ENCODE peak calls at places on chromosomes 4 and X, in four cellular contexts. R is K562, Q is WTC11, B is HepG2. U is an unnamed sample.

GRCh38 chr4:25900310-25900709 is 13.7 kb upstream of the SMIM20 start:
- DNase-seq in R (no peak), Q (no peak), B (no peak), U (no peak)

GRCh38 chr4:65623509-65623908 is 46.8 kb downstream of the EPHA5 start:
- DNase-seq in R (no peak), Q (no peak), B (no peak), U (no peak)

GRCh38 chr4:169993531-169993930 is 32.7 kb downstream of the MFAP3L start:
- DNase-seq in R (no peak), Q (no peak), B (no peak), U (no peak)

GRCh38 chr4:137125011-137125410 is 407.3 kb downstream of the PCDH18 start:
- DNase-seq in R (no peak), Q (no peak), B (no peak), U (peak; percentile 18)

GRCh38 chr4:143382539-143382938 is 45.9 kb downstream of the GAB1 start:
- DNase-seq in R (no peak), Q (no peak), B (no peak), U (no peak)

GRCh38 chr4:69490271-69490670 is 5.4 kb downstream of the UGT2B4 start:
- DNase-seq in R (no peak), Q (no peak), B (no peak), U (no peak)

GRCh38 chrX:23803931-23804381 is 21.0 kb downstream of the SAT1 start:
- DNase-seq in R (no peak), Q (no peak), B (peak; percentile 70), U (no peak)

GRCh38 chrX:149903889-149904748 is 23.1 kb downstream of the MAGEA8 start:
- DNase-seq in R (peak; percentile 36), Q (no peak), B (peak; percentile 3), U (peak; percentile 34)

GRCh38 chr4:26028793-26029511 is 114.9 kb downstream of the SMIM20 start:
- DNase-seq in R (peak; percentile 52), Q (peak; percentile 93), B (peak; percentile 27), U (peak; percentile 12)

GRCh38 chr4:70183168-70183939 is 12.2 kb upstream of the ODAM start:
- DNase-seq in R (peak; percentile 23), Q (peak; percentile 35), B (peak; percentile 75), U (peak; percentile 52)

GRCh38 chrX:135170877-135171519 is at the start of gene CT55:
- DNase-seq in R (peak; percentile 91), Q (peak; percentile 14), B (no peak), U (peak; percentile 20)

GRCh38 chrX:118928126-118928525 is 46.3 kb upstream of the LONRF3 start:
- DNase-seq in R (no peak), Q (no peak), B (no peak), U (no peak)

GRCh38 chr4:161419822-161420221 is 744.0 kb downstream of the FSTL5 start:
- DNase-seq in R (no peak), Q (peak; percentile 16), B (peak; percentile 1), U (no peak)

GRCh38 chr4:176499518-176499917 is 179.8 kb downstream of the SPCS3 start:
- DNase-seq in R (no peak), Q (no peak), B (no peak), U (no peak)
- TF ChIP-seq SP1 in R (no peak), Q (no peak), B (no peak), U (no peak)

GRCh38 chrX:55057691-55058249 is 17.1 kb upstream of the PAGE2B start:
- DNase-seq in R (peak; percentile 26), Q (peak; percentile 11), B (peak; percentile 7), U (peak; percentile 44)

GRCh38 chrX:55056820-55057690 is 17.8 kb upstream of the PAGE2B start:
- DNase-seq in R (no peak), Q (no peak), B (no peak), U (no peak)
- TF ChIP-seq ELF4 in R (no peak), Q (no peak), B (no peak), U (no peak)

GRCh38 chrX:45980726-45981125 is 564.5 kb downstream of the ZNF674 start:
- DNase-seq in R (no peak), Q (no peak), B (no peak), U (no peak)
- TF ChIP-seq SP1 in R (no peak), Q (no peak), B (no peak), U (no peak)

DNA sequence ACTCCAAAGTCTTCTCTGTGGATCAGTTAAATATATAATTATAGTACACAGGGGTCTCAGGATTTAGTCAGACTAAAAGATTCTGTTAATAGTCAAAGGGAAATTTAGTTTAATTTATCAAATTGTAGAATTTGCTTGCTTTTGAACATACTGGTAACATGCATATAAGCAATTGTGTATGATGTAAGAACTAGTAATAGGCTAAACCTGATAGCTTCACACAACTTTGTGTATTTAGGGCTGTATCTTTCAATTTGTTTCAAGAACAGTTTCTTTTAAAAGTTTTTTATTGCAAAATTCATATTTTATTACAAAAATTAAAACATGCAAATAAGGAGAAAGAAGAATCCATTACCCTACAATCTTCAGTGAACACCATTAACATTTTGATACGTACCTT is 99.5 kb downstream of the CPE start:
- DNase-seq in R (no peak), Q (no peak), B (no peak), U (no peak)
- TF ChIP-seq ELF4 in R (no peak), Q (no peak), B (no peak), U (no peak)

DNA sequence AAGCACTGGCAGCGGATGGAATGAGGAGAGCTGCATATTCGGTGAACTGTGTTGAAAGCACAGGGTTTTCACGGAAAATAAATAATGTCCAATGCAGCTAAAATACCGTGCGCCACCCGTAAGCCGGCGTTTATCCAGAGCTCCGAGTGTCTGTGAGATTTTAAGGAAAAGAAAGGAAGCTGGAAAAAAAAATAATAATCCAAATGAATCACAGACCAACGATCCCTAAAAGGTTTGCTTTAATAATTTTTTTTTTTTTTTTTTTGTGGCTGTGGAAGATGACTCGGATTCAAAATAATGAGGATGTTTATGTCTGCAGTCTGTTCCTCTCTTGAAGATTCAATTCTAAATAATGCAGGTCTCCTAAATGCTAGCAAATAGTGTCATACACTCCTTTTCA is 84.5 kb upstream of the PPP2R3B start:
- DNase-seq in R (no peak), Q (no peak), B (no peak), U (no peak)
- TF ChIP-seq SP1 in R (no peak), Q (no peak), B (no peak), U (no peak)

GRCh38 chrX:148871422-148872152 is 371.2 kb downstream of the AFF2 start:
- DNase-seq in R (no peak), Q (no peak), B (no peak), U (no peak)

GRCh38 chrX:148878371-148878770 is 378.0 kb downstream of the AFF2 start:
- DNase-seq in R (no peak), Q (no peak), B (no peak), U (no peak)

GRCh38 chrX:148872881-148873280 is 372.5 kb downstream of the AFF2 start:
- DNase-seq in R (no peak), Q (no peak), B (no peak), U (no peak)

GRCh38 chrX:148872153-148872540 is 371.7 kb downstream of the AFF2 start:
- DNase-seq in R (no peak), Q (no peak), B (no peak), U (no peak)

DNA sequence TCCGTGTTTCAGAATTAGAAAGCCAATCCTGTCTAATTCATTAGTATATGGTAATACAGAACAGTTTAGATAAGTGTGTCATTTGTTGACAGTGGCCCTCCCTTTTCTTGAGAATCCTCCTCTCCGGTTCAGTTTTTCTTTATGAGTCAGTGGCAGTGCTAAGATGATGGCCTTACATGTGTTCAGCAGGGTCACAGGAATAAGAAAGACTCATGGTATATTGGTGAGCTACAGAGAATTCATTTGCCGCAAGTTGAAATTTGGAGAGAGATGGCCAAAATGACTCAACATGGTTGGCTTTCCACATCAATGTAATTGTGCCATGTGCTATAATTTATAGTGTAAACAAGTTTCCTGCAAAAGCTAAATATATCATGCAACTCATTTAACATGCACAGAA is 374.2 kb downstream of the AFF2 start:
- DNase-seq in R (no peak), Q (no peak), B (no peak), U (no peak)
- TF ChIP-seq ELF4 in R (no peak), Q (no peak), B (no peak), U (no peak)

GRCh38 chrX:57241967-57242366 is 44.5 kb upstream of the FAAH2 start:
- DNase-seq in R (no peak), Q (no peak), B (no peak), U (no peak)
- TF ChIP-seq SP1 in R (no peak), Q (no peak), B (no peak), U (no peak)

DNA sequence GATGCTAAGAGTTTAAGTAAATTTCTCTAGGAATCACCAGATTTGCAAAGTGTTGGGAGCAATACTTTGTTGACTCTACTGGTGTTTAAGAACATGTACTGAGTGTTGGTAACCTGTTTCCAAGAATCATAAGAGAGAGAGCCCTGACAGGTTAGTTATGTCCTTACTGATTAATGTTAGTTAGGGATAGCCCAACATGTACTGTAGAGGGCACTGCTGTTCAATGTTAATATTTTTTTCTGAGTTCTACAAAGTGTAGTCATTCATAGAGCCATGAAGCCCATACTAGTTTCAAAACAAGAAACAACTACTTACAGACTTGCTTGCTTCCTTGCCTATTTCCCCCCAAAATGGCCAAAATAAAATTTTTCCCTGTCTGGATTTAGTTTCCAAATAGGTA is 11.9 kb downstream of the TMPRSS11D start:
- DNase-seq in R (no peak), Q (no peak), B (peak; percentile 24), U (peak; percentile 38)
- TF ChIP-seq ELF4 in R (no peak), Q (no peak), B (no peak), U (no peak)

DNA sequence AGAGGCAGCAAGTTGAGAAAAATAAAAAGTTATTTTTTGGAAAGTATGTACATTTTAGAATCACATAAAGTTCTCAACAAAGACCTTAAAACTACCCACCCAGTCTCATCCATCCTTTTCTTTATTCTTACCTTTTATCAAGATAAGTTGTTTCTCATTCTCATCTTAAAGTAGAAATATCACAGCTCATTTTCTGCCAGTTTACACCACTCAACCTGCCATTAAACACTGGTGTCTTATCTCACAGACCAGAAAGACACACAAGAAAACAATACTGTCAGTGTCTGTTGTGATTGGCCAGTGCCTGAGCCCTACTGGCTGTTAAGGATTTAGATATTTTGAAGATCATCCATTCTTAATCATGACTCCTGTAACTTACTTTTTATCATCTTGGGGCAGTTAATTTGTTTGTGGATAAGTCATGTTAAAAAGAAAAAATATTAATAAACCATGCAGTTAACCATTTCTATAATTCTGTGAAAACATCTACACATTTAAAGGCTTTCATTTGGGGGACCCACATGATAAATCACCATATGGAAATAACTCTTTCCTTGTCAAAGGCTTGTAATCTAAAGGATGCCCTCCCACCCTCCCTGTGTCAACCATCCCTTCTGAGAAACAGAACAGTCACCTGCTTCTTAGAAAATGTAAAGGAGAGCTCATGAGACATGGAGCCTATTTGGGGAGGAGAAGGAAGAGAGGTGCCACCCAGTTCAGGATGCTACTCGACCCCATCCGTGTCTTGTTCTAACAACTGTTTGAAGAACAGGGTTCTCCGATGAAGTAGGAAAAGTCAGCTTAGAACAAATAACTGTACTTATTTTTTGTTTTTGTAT is 897.2 kb upstream of the INTU start:
- DNase-seq in R (peak; percentile 85), Q (no peak), B (no peak), U (no peak)
- TF ChIP-seq SP1 in R (no peak), Q (no peak), B (no peak), U (no peak)